ENCODE peak calls at places on chromosomes 1 and 21, in four cellular contexts. L is adrenal gland; H is CD8-positive, alpha-beta T cell; A is GM23338. U is an unnamed sample.
A peak's percentile ranks its signal among the peaks of the same experiment; 100 is the strongest.

GRCh38 chr1:194071200-194071599 is 884.8 kb upstream of the B3GALT2 start:
- DNase-seq in L (no peak), H (no peak), A (no peak), U (no peak)

GRCh38 chr21:43917515-43918384 is 52.7 kb downstream of the AGPAT3 start:
- DNase-seq in L (no peak), H (no peak), A (no peak), U (no peak)

GRCh38 chr1:9320520-9321479 is 28.1 kb downstream of the SPSB1 start:
- DNase-seq in H (no peak), A (peak; percentile 43), L (no peak), U (no peak)

GRCh38 chr1:99218999-99219398 is 45.3 kb upstream of the PLPPR4 start:
- DNase-seq in H (no peak), L (no peak), A (no peak), U (no peak)

GRCh38 chr1:201445300-201445699 is 23.7 kb downstream of the PHLDA3 start:
- DNase-seq in A (no peak), L (no peak), H (no peak), U (no peak)

GRCh38 chr21:45343891-45344290 is 56.2 kb upstream of the POFUT2 start:
- DNase-seq in H (no peak), A (no peak), L (no peak), U (no peak)

GRCh38 chr21:27700974-27701614 is 734.2 kb upstream of the ADAMTS5 start:
- DNase-seq in L (peak; percentile 94), H (peak; percentile 1), A (peak; percentile 87), U (peak; percentile 61)

GRCh38 chr1:160607051-160608032 is 28.0 kb upstream of the CD84 start:
- DNase-seq in H (peak; percentile 35), A (peak; percentile 82), L (peak; percentile 70), U (peak; percentile 22)

GRCh38 chr1:55154616-55155015 is 60.5 kb downstream of the USP24 start:
- DNase-seq in L (no peak), A (no peak), H (no peak), U (no peak)

GRCh38 chr1:150060260-150060659 is 7.3 kb upstream of the VPS45 start:
- DNase-seq in H (no peak), A (no peak), L (no peak), U (no peak)

GRCh38 chr1:6414443-6414844 is 5.3 kb downstream of the HES2 start:
- DNase-seq in A (peak; percentile 96), L (no peak), H (no peak), U (no peak)

GRCh38 chr1:53413175-53414001 is 45.8 kb upstream of the DMRTB1 start:
- DNase-seq in A (no peak), L (no peak), H (no peak), U (no peak)

GRCh38 chr1:156749429-156750118 is 1.9 kb downstream of the HDGF start:
- DNase-seq in A (no peak), L (no peak), H (no peak), U (no peak)

GRCh38 chr21:41576010-41576615 is 68.2 kb upstream of the TMPRSS2 start:
- DNase-seq in A (no peak), L (no peak), H (no peak), U (no peak)

GRCh38 chr1:207362962-207363858 is 41.7 kb downstream of the CD55 start:
- DNase-seq in L (no peak), A (no peak), H (no peak), U (no peak)

GRCh38 chr1:244106837-244107491 is 55.9 kb downstream of the ZBTB18 start:
- DNase-seq in A (no peak), L (no peak), H (no peak), U (no peak)

GRCh38 chr1:234613992-234614584 is 4.1 kb upstream of the IRF2BP2 start:
- DNase-seq in H (no peak), L (no peak), A (no peak), U (no peak)

GRCh38 chr21:46124083-46124925 is 26.4 kb downstream of the COL6A2 start:
- DNase-seq in H (no peak), L (no peak), A (no peak), U (no peak)

GRCh38 chr1:189929501-189930099 is 548.1 kb downstream of the BRINP3 start:
- DNase-seq in H (no peak), A (peak; percentile 12), L (no peak), U (no peak)

GRCh38 chr1:19058476-19058797 is 102.0 kb upstream of the IFFO2 start:
- DNase-seq in A (no peak), H (no peak), L (no peak), U (no peak)

GRCh38 chr1:157357111-157357510 is 195.2 kb downstream of the FCRL5 start:
- DNase-seq in H (no peak), L (no peak), A (no peak), U (no peak)

GRCh38 chr1:102715150-102715549 is 393.2 kb downstream of the COL11A1 start:
- DNase-seq in H (no peak), A (no peak), L (no peak), U (no peak)

GRCh38 chr21:43318368-43318767 is 108.6 kb downstream of the SIK1 start:
- DNase-seq in A (no peak), L (no peak), H (no peak), U (no peak)

GRCh38 chr1:8681317-8681650 is 136.2 kb downstream of the RERE start:
- DNase-seq in H (no peak), L (no peak), A (no peak), U (no peak)

GRCh38 chr1:46396429-46397398 is 2.6 kb downstream of the FAAH start:
- DNase-seq in H (no peak), A (no peak), L (no peak), U (no peak)

GRCh38 chr1:77349275-77349674 is 67.5 kb downstream of the AK5 start:
- DNase-seq in H (no peak), L (no peak), A (no peak), U (peak; percentile 1)

GRCh38 chr1:214233856-214234634 is 46.9 kb upstream of the SMYD2 start:
- DNase-seq in H (no peak), A (no peak), L (no peak), U (no peak)

GRCh38 chr1:197029749-197030148 is 37.3 kb downstream of the F13B start:
- DNase-seq in L (no peak), A (no peak), H (no peak), U (no peak)

GRCh38 chr21:36260030-36260787 is 59.8 kb upstream of the MORC3 start:
- DNase-seq in H (no peak), L (peak; percentile 72), A (peak; percentile 84), U (peak; percentile 24)

GRCh38 chr1:170410391-170411146 is 121.4 kb upstream of the GORAB start:
- DNase-seq in L (no peak), H (no peak), A (no peak), U (no peak)
- H3K27ac ChIP-seq in L (no peak overlapping the region), H (no peak overlapping the region), A (no peak overlapping the region), U (no peak overlapping the region)

GRCh38 chr1:163213626-163214025 is 10.9 kb upstream of the RGS5 start:
- DNase-seq in H (no peak), A (no peak), L (no peak), U (no peak)

DNA sequence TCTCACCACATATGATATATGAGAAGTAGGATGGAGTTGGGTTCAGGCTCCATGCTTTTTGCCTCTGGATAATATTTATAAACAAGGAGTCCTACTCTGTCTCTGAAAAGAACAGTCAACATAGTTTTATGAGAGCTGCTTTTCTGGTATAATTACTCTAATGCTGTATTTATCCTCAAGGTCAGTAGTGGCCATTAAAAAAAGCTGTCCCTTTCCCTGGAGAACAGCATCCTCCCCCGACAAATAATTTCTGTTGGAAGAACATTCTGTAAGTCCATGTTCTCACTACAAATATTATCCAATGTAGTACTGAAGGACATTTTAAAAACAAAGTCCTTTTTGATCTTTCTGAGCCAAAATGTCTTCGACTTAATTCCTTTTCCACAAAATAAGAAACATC is 9.0 kb upstream of the RGS5 start:
- DNase-seq in L (no peak), A (no peak), H (no peak), U (no peak)
- H3K27ac ChIP-seq in L (no peak overlapping the region), A (no peak overlapping the region), H (no peak overlapping the region), U (no peak overlapping the region)

GRCh38 chr1:94218332-94218731 is 19.1 kb downstream of the ARHGAP29 start:
- DNase-seq in H (no peak), A (no peak), L (no peak), U (no peak)
- H3K27ac ChIP-seq in H (no peak overlapping the region), A (no peak overlapping the region), L (no peak overlapping the region), U (no peak overlapping the region)

DNA sequence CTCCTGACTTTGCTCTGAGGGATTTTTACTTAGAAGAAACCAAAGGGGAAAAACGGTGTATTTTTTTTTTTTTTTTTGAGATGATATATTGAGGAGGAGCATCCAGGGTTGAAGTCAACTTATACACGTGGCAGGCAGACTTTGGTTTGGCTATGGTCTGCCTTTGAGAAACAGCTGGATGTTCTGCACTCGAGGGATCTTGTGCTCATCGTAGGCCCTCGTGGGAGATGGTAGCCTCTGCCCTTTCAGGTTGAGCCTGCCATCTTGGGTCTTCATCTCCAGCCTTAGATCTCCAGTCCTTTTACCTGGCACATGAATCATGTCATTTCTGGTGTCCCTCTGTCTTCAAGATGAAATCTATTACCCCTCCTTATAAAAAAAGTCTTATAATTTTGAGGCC is 67.1 kb upstream of the UBE2U start:
- DNase-seq in L (no peak), H (no peak), A (no peak), U (no peak)
- H3K27ac ChIP-seq in L (no peak overlapping the region), H (no peak overlapping the region), A (peak overlapping the region; percentile 18), U (no peak overlapping the region)

DNA sequence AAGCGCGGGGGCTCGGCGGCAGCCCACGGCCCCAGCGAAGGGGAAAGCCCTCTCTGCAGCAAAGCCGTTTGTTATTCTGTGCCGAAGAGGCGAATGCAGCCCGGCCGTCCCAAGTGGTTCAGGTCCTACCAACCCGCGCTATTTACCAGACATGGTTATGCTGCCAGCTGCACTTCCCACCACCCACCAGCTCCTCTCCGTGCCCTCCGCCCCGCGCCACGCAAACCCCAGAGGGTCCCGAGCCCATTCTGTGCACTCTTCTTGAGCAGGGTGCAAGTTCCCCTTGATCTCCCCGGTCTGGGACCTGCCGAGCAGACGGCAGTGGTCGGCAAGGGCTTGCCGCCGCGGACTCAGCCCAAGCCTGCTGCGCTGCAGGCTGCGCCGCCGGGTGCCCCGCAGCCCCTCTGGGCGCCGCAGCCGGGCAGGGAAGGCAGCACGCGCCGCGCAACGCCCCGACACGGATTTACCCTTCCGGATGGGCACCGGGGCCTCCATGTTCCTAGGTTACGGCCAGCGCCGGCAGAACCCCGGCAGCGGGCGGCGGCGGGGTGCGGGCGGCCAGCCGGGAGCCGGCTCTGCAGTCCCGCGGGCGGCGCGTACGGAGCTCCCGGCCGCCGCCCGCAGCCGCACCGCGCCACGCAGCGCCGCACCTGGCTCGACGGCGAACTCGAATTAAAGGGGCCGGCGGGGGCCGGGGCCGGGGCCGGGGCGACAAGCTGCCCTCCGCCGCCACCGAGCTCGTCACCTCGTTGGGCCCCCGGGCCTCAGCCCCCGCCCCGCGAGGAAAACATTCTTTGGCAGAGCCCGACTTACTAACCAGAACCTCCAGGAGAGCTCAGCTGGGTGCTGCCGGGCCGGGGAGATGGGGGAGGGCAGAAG is 865 bp upstream of the KCNA2 start:
- DNase-seq in L (no peak), H (no peak), A (peak; percentile 48), U (peak; percentile 55)
- H3K27ac ChIP-seq in L (no peak overlapping the region), H (no peak overlapping the region), A (no peak overlapping the region), U (peak overlapping the region; percentile 84)